ENCODE peak calls at places on chromosome 15, in four cellular contexts. X is tibial artery; U is heart right ventricle; Z is CD8-positive, alpha-beta memory T cell. C is an unnamed sample.
A peak's percentile ranks its signal among the peaks of the same experiment; 100 is the strongest.

GRCh38 chr15:85757073-85757938 is 37.4 kb downstream of the KLHL25 start:
- DNase-seq in X (peak; percentile 45), U (peak; percentile 57), Z (no peak), C (peak; percentile 47)

GRCh38 chr15:38255690-38256089 is 3.1 kb downstream of the SPRED1 start:
- DNase-seq in U (no peak), X (no peak), Z (no peak), C (no peak)

GRCh38 chr15:44598892-44599291 is 61.9 kb downstream of the EIF3J start:
- DNase-seq in U (no peak), X (no peak), Z (no peak), C (no peak)

GRCh38 chr15:99452728-99453643 is 112.8 kb upstream of the MEF2A start:
- DNase-seq in U (peak; percentile 90), Z (no peak), X (peak; percentile 94), C (peak; percentile 95)

GRCh38 chr15:68667800-68668625 is 89.2 kb downstream of the CORO2B start:
- DNase-seq in U (no peak), X (peak; percentile 28), Z (no peak), C (no peak)

GRCh38 chr15:73753250-73754130 is at the start of gene INSYN1:
- DNase-seq in X (no peak), Z (no peak), U (peak; percentile 67), C (peak; percentile 90)

GRCh38 chr15:100740105-100740504 is 137.7 kb downstream of the ASB7 start:
- DNase-seq in X (no peak), U (no peak), Z (no peak), C (no peak)

GRCh38 chr15:99209326-99209725 is 40.1 kb downstream of the TTC23 start:
- DNase-seq in Z (no peak), X (no peak), U (no peak), C (peak; percentile 65)

GRCh38 chr15:40320931-40321371 is 2.5 kb upstream of the INAFM2 start:
- DNase-seq in X (peak; percentile 70), Z (peak; percentile 70), U (no peak), C (no peak)

GRCh38 chr15:31758126-31758525 is 272.2 kb upstream of the CHRNA7 start:
- DNase-seq in Z (no peak), U (peak; percentile 64), X (no peak), C (peak; percentile 63)

GRCh38 chr15:25172691-25173090 is 217.9 kb downstream of the SNRPN start:
- DNase-seq in Z (peak; percentile 21), X (no peak), U (peak; percentile 2), C (peak; percentile 6)

GRCh38 chr15:79779739-79780138 is 117.1 kb downstream of the MTHFS start:
- DNase-seq in U (no peak), Z (no peak), X (no peak), C (no peak)

GRCh38 chr15:89490550-89491315 is 5.7 kb downstream of the RHCG start:
- DNase-seq in Z (no peak), X (peak; percentile 53), U (no peak), C (no peak)

GRCh38 chr15:71705151-71705550 is 105.2 kb upstream of the NR2E3 start:
- DNase-seq in X (no peak), U (no peak), Z (no peak), C (no peak)

GRCh38 chr15:84669726-84670125 is 11.7 kb upstream of the NMB start:
- DNase-seq in X (no peak), Z (no peak), U (no peak), C (no peak)

GRCh38 chr15:101542306-101543025 is 53.0 kb upstream of the PCSK6 start:
- DNase-seq in Z (no peak), X (no peak), U (no peak), C (no peak)

GRCh38 chr15:40695469-40695910 is 516 bp downstream of the RAD51 start:
- DNase-seq in X (no peak), U (no peak), Z (no peak), C (no peak)

GRCh38 chr15:72475674-72476073 is 1.5 kb downstream of the ARIH1 start:
- DNase-seq in X (no peak), Z (no peak), U (no peak), C (no peak)

GRCh38 chr15:36392666-36393266 is 186.7 kb upstream of the CDIN1 start:
- DNase-seq in Z (no peak), U (no peak), X (no peak), C (no peak)

GRCh38 chr15:67413770-67414429 is 107.0 kb upstream of the C15orf61 start:
- DNase-seq in X (no peak), U (no peak), Z (no peak), C (no peak)

GRCh38 chr15:38826880-38827279 is 262.3 kb upstream of the RASGRP1 start:
- DNase-seq in X (no peak), U (no peak), Z (no peak), C (no peak)

GRCh38 chr15:94582368-94582767 is 351.0 kb downstream of the MCTP2 start:
- DNase-seq in X (no peak), Z (no peak), U (no peak), C (peak; percentile 18)

GRCh38 chr15:99708563-99708962 is 24.7 kb downstream of the LYSMD4 start:
- DNase-seq in X (peak; percentile 90), Z (no peak), U (peak; percentile 73), C (peak; percentile 87)

GRCh38 chr15:59327942-59328341 is 44.7 kb downstream of the MYO1E start:
- DNase-seq in Z (no peak), X (no peak), U (no peak), C (no peak)

GRCh38 chr15:56985871-56986270 is 67.4 kb downstream of the TCF12 start:
- DNase-seq in Z (no peak), X (no peak), U (no peak), C (no peak)
- H3K27ac ChIP-seq in Z (no peak overlapping the region), X (no peak overlapping the region), U (peak overlapping the region; percentile 56), C (no peak overlapping the region)

DNA sequence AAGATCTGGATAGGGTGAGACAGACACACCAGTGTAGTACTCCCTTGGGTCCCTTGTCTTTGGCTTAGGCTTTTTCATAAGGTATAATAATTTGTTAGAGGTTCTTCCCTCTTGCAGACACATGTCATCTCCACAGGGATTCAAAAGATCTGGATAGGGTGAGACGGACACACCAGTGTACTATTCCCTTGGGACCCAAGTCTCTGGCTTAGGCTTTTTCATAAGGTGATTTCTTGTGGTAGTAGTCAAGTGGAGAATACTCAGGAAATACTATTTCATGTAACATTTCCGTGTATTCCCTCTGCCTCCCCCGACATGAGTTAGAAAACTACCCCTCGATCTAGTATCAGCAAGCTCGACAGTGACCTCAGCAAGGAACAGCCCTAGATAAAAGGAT is 954 bp upstream of the MAPKBP1 start:
- DNase-seq in U (no peak), Z (no peak), X (no peak), C (no peak)
- H3K27ac ChIP-seq in U (peak overlapping the region; percentile 88), Z (peak overlapping the region; percentile 68), X (peak overlapping the region; percentile 80), C (peak overlapping the region; percentile 57)

DNA sequence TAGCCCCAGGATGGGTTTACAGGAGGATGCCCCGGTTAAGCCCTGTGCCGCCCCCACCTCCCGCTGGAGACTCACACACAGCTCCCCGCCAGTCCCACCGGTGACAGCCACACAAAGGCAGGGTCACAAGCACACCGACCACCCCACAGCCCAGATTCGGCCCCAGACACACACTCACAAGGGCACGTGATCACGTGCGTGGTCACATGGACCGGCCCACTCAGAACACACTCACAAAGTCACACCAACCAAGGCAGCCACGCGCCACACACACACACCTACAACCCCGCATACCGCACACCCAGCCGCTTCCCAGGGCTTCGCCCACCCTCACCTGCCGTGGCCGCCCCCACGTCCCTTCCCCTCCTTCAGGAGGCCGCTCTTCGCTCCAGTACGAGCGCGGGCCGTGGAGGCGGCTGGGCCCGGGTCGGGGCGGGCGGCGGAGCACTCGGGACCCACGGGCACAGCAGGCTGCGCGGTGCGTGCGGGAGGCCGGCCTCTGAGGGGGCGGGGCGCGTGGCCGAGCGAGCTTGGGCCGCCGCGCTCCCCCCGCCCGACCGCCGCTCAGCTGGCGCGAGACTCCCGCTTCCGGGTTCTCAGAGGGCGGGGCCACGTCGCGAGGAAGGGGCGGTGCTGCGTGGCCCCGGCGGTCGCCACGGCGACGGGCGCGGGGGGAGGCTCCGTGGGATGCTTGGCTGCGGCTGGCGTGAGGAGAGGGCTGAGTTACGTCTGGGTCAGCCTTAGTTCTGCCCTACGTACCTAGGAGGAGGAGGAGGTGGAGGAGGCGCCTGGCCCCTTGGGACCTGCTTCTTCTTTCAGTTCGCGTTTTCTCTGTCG is at the start of gene SPG21:
- DNase-seq in Z (peak; percentile 93), U (peak; percentile 95), X (peak; percentile 95), C (peak; percentile 95)
- H3K27ac ChIP-seq in Z (peak within 1 kb of the TSS; percentile 81), U (peak within 1 kb of the TSS; percentile 97), X (peak within 1 kb of the TSS; percentile 96), C (peak within 1 kb of the TSS; percentile 84)

GRCh38 chr15:63276342-63277043 is 912 bp upstream of the APH1B start:
- DNase-seq in Z (no peak), U (no peak), X (no peak), C (no peak)
- H3K27ac ChIP-seq in Z (peak overlapping the region; percentile 72), U (peak overlapping the region; percentile 86), X (peak overlapping the region; percentile 91), C (peak overlapping the region; percentile 93)

DNA sequence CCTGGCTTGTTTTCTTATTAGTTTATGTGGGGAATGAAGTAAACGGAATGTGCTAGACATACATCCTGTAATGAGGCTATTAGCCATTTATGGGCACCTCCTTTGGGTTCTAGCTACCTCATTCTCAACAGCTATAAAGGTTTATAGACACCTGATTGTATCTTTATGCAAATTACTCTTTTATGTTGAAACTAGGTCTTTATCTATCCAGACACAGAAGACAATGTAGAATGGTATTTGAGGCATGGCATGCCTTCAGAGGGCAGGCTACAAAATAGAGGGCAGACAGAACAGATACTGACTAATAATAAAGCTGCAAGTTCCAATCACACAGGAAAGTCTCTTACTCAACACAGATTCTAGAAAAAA is 27.1 kb downstream of the TBC1D2B start:
- DNase-seq in U (no peak), X (no peak), Z (no peak), C (no peak)
- H3K27ac ChIP-seq in U (peak overlapping the region; percentile 72), X (no peak overlapping the region), Z (peak overlapping the region; percentile 75), C (no peak overlapping the region)

GRCh38 chr15:74957301-74958035 is 896 bp upstream of the RPP25 start:
- DNase-seq in U (no peak), X (peak; percentile 79), Z (no peak), C (peak; percentile 73)
- H3K27ac ChIP-seq in U (peak overlapping the region; percentile 82), X (peak overlapping the region; percentile 93), Z (no peak overlapping the region), C (no peak overlapping the region)

GRCh38 chr15:63524316-63525015 is 20.1 kb downstream of the USP3 start:
- DNase-seq in U (no peak), X (no peak), Z (no peak), C (no peak)
- H3K27ac ChIP-seq in U (no peak overlapping the region), X (peak overlapping the region; percentile 17), Z (peak overlapping the region; percentile 5), C (no peak overlapping the region)

GRCh38 chr15:65761210-65761926 is 30.7 kb downstream of the DENND4A start:
- DNase-seq in X (no peak), U (no peak), Z (no peak), C (no peak)
- H3K27ac ChIP-seq in X (no peak overlapping the region), U (peak overlapping the region; percentile 23), Z (peak overlapping the region; percentile 11), C (no peak overlapping the region)

GRCh38 chr15:66405605-66406004 is 18.9 kb downstream of the MAP2K1 start:
- DNase-seq in U (no peak), X (no peak), Z (no peak), C (no peak)

GRCh38 chr15:66404122-66404521 is 17.4 kb downstream of the MAP2K1 start:
- DNase-seq in X (no peak), U (no peak), Z (no peak), C (no peak)

GRCh38 chr15:66403323-66403722 is 16.6 kb downstream of the MAP2K1 start:
- DNase-seq in Z (no peak), X (no peak), U (no peak), C (no peak)

GRCh38 chr15:66405007-66405406 is 18.3 kb downstream of the MAP2K1 start:
- DNase-seq in Z (no peak), U (no peak), X (no peak), C (no peak)

GRCh38 chr15:66404532-66404931 is 17.8 kb downstream of the MAP2K1 start:
- DNase-seq in Z (no peak), U (no peak), X (no peak), C (no peak)
- H3K27ac ChIP-seq in Z (no peak overlapping the region), U (peak overlapping the region; percentile 64), X (no peak overlapping the region), C (peak overlapping the region; percentile 34)

C was measured in right cardiac atrium.